ENCODE peak calls at places on chromosomes 5 and 9, in five cellular contexts. Q is GM12878, O is H1, Y is K562, R is GM12892. V is an unnamed sample.
A peak's percentile ranks its signal among the peaks of the same experiment; 100 is the strongest.

GRCh38 chr5:61162832-61163567 is 732 bp upstream of the SMIM15 start:
- DNase-seq in Q (no peak), Y (no peak), O (no peak), R (no peak), V (no peak)

GRCh38 chr9:85192750-85193149 is 523.2 kb downstream of the NTRK2 start:
- DNase-seq in R (no peak), Q (no peak), Y (no peak), O (no peak), V (no peak)

GRCh38 chr5:88656196-88656935 is 226.6 kb downstream of the MEF2C start:
- DNase-seq in Q (no peak), O (no peak), R (no peak), Y (no peak), V (no peak)

GRCh38 chr9:109537288-109537687 is 39.2 kb upstream of the PTPN3 start:
- DNase-seq in O (no peak), R (no peak), Q (no peak), Y (no peak), V (no peak)

GRCh38 chr9:88798476-88798875 is 192.8 kb upstream of the S1PR3 start:
- DNase-seq in Q (no peak), O (no peak), R (no peak), Y (no peak), V (no peak)

GRCh38 chr5:134003957-134004625 is 684 bp downstream of the VDAC1 start:
- DNase-seq in Y (peak; percentile 91), R (peak; percentile 68), O (no peak), Q (no peak), V (peak; percentile 53)

GRCh38 chr5:126647071-126647470 is 46.3 kb downstream of the PHAX start:
- DNase-seq in Y (no peak), Q (no peak), O (no peak), R (no peak), V (no peak)

GRCh38 chr5:170287532-170287931 is 10.0 kb downstream of the LCP2 start:
- DNase-seq in Q (no peak), R (no peak), Y (no peak), O (no peak), V (no peak)

GRCh38 chr9:33161589-33162132 is 5.5 kb downstream of the B4GALT1 start:
- DNase-seq in R (no peak), Q (no peak), O (no peak), Y (no peak), V (no peak)

GRCh38 chr9:88746029-88746743 is 211.2 kb downstream of the NXNL2 start:
- DNase-seq in Y (no peak), Q (no peak), O (no peak), R (no peak), V (no peak)

GRCh38 chr9:86575825-86576488 is 221.7 kb upstream of the TUT7 start:
- DNase-seq in O (no peak), R (no peak), Y (no peak), Q (no peak), V (no peak)

GRCh38 chr5:174735498-174736350 is 11.3 kb downstream of the MSX2 start:
- DNase-seq in R (no peak), Y (no peak), O (peak; percentile 73), Q (no peak), V (no peak)

GRCh38 chr9:16690628-16691027 is 179.8 kb downstream of the BNC2 start:
- DNase-seq in Y (no peak), R (no peak), O (no peak), Q (no peak), V (no peak)

GRCh38 chr5:181186902-181187499 is 18.0 kb downstream of the TRIM7 start:
- DNase-seq in Y (no peak), O (no peak), Q (no peak), R (no peak), V (no peak)

GRCh38 chr5:91332267-91333044 is 50.7 kb downstream of the ARRDC3 start:
- DNase-seq in O (no peak), R (no peak), Y (peak; percentile 38), Q (no peak), V (no peak)

GRCh38 chr9:112248722-112249121 is 73.6 kb upstream of the SUSD1 start:
- DNase-seq in O (no peak), R (no peak), Q (no peak), Y (no peak), V (no peak)

GRCh38 chr5:100647461-100648230 is 112.5 kb downstream of the FAM174A start:
- DNase-seq in Y (no peak), O (no peak), R (no peak), Q (no peak), V (no peak)

GRCh38 chr9:90198956-90199355 is 443.7 kb downstream of the DIRAS2 start:
- DNase-seq in R (no peak), Y (no peak), O (no peak), Q (no peak), V (no peak)

GRCh38 chr5:158773151-158773550 is 326.6 kb downstream of the EBF1 start:
- DNase-seq in O (no peak), R (no peak), Q (no peak), Y (no peak), V (no peak)

GRCh38 chr5:137359941-137360340 is 139.2 kb downstream of the SPOCK1 start:
- DNase-seq in Y (no peak), R (no peak), O (no peak), Q (no peak), V (no peak)

GRCh38 chr5:167233507-167233906 is 1057.9 kb upstream of the WWC1 start:
- DNase-seq in O (no peak), R (no peak), Q (no peak), Y (no peak), V (no peak)

GRCh38 chr5:169013846-169014245 is 287.1 kb downstream of the SLIT3 start:
- DNase-seq in Q (no peak), Y (no peak), R (no peak), O (no peak), V (no peak)

GRCh38 chr9:137145731-137146526 is 7.0 kb downstream of the GRIN1 start:
- DNase-seq in Y (no peak), Q (no peak), O (no peak), R (no peak), V (no peak)

GRCh38 chr5:134525687-134526482 is 415 bp downstream of the JADE2 start:
- DNase-seq in O (peak; percentile 66), Q (no peak), Y (peak; percentile 47), R (peak; percentile 52), V (no peak)

GRCh38 chr9:127390563-127390962 is 6.4 kb upstream of the SLC2A8 start:
- DNase-seq in O (no peak), Q (no peak), R (no peak), Y (peak; percentile 41), V (no peak)

GRCh38 chr5:96655506-96655905 is 6.7 kb upstream of the CAST start:
- DNase-seq in Y (no peak), O (no peak), R (no peak), Q (no peak), V (no peak)

GRCh38 chr5:96655085-96655484 is 7.1 kb upstream of the CAST start:
- DNase-seq in Y (no peak), O (no peak), R (no peak), Q (no peak), V (no peak)

GRCh38 chr5:96658272-96658671 is 3.9 kb upstream of the CAST start:
- DNase-seq in Q (no peak), O (no peak), R (no peak), Y (no peak), V (no peak)

GRCh38 chr5:96654209-96654608 is 8.0 kb upstream of the CAST start:
- DNase-seq in Y (no peak), Q (no peak), O (no peak), R (no peak), V (no peak)

DNA sequence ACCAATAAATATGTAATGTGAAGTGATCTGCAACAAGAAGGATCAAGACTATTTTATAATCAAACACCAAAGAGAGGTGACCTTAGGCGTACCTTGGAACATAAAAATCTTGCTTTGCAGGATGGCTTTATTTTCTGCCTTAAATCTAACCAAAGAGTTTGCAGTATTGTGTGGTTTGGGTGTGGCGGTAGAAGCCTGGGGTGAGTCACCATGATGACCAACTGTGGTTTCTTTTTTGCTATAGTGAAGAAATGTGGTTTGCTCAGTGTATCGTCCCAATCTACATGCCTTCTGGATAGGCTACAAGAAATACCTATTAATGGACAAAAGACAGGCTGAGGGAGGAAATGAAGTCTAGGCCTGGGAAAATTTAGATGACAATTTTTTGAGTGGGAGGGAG is 5.1 kb upstream of the CAST start:
- DNase-seq in R (no peak), Q (peak; percentile 61), O (no peak), Y (peak; percentile 30), V (no peak)
- TF ChIP-seq POLR2AphosphoS5 in R (no peak), Q (no peak), O (no peak), Y (no peak), V (no peak)

GRCh38 chr9:87674565-87675299 is 51.2 kb upstream of the CTSL start:
- DNase-seq in R (no peak), O (no peak), Q (no peak), Y (peak; percentile 52), V (no peak)
- TF ChIP-seq TAF1 in R (no peak), O (no peak), Q (no peak), Y (no peak), V (no peak)

DNA sequence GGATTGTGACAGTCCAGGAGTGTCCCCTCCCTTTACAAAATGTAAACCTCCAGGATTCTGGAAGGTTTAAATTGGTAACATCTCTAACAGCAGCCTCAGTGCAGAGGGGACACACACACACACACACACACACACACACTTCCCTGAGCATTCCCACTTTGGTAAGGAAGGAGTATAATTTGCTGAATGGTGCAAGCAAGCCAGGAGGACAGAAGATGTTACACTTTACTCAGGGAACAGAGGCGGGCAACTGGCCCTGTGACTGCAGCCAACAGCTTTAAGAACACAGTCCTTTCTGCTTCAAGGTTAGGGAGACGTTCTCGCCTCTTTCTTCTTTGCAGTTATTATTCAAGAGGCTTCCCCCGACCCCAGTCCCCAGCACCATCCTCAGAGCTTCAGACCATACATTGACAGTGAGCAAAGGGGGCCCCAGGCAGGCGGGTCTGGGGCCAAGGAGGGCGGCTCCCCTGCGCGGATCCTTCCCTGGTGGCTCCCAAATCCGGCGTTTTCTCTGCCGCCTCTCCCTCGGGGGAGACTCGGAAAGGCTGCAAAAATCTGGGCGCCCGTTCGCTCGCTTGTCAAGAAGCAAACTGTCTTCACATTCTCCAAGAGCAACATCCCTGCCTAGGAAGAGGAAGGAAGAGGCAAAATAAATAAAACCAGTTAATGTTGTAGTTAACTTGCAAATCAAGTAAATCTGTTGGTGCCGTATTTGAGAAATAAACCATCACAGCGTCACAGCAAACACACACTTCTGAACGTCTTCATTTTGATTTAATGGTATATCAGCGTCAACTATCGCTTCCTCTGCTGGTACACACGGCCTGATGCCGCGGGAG is 3.9 kb upstream of the LHX2 start:
- DNase-seq in Y (no peak), R (no peak), Q (no peak), O (no peak), V (no peak)
- TF ChIP-seq POLR2AphosphoS5 in Y (no peak), R (no peak), Q (no peak), O (no peak), V (no peak)

DNA sequence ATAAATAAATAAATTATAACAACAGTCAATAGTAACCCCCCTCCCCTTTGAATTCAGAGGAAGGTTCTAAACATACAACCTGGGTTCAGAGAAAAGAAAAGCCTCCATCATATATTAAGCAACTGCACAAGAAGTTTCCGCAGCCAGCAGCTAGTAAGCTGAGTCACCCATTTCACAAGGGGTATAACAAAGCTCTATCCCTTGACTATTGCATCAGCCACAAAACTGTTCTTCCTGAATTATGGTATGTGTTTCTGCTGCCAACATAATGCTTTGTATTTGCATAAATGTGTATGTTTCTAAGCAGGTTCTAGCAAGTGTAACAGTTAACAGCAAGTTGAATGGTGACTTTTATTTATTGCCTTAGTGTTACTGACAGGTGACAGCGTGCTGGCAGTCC is 6.8 kb upstream of the CEP120 start:
- DNase-seq in O (no peak), R (no peak), Y (no peak), Q (no peak), V (no peak)
- TF ChIP-seq TAF1 in O (no peak), R (no peak), Y (no peak), Q (no peak), V (no peak)